ENCODE peak calls at places on chromosomes 5 and 9, in nine cellular contexts. X, B, Y, R, F, N, D, T and U are unnamed samples.

GRCh38 chr9:130984476-130984875 is 24.5 kb upstream of the LAMC3 start:
- DNase-seq in T (no peak), N (no peak), B (no peak), Y (no peak), X (no peak), F (no peak), R (no peak), D (no peak), U (no peak)

GRCh38 chr5:27908341-27908740 is 870.0 kb upstream of the CDH9 start:
- DNase-seq in Y (no peak), N (no peak), T (no peak), F (no peak), D (no peak), B (no peak), X (no peak), R (no peak), U (no peak)

GRCh38 chr5:176499273-176499672 is 37.9 kb downstream of the RNF44 start:
- DNase-seq in B (no peak), F (no peak), R (no peak), T (no peak), Y (no peak), X (no peak), D (no peak), N (no peak), U (no peak)

GRCh38 chr9:98010450-98010849 is 27.3 kb downstream of the ANP32B start:
- DNase-seq in T (peak), N (no peak), R (no peak), D (peak), Y (no peak), X (peak), B (no peak), F (no peak), U (no peak)

GRCh38 chr5:4541334-4541733 is 598.8 kb upstream of the ADAMTS16 start:
- DNase-seq in Y (no peak), B (no peak), X (no peak), R (no peak), N (no peak), T (no peak), D (no peak), F (no peak), U (no peak)

GRCh38 chr9:22813520-22813919 is 366.9 kb downstream of the DMRTA1 start:
- DNase-seq in R (no peak), Y (no peak), D (peak), T (peak), X (no peak), F (no peak), N (no peak), B (no peak), U (peak)

GRCh38 chr5:59745422-59745863 is 148.1 kb downstream of the PDE4D start:
- DNase-seq in T (peak), D (peak), Y (peak), R (no peak), F (peak), N (no peak), X (no peak), B (no peak), U (peak)

GRCh38 chr9:6931913-6932312 is 174.1 kb downstream of the KDM4C start:
- DNase-seq in T (peak), N (no peak), X (peak), B (no peak), D (peak), Y (peak), F (no peak), R (no peak), U (no peak)

GRCh38 chr5:137203011-137203632 is 296.0 kb downstream of the SPOCK1 start:
- DNase-seq in X (no peak), Y (no peak), N (no peak), B (no peak), R (no peak), D (no peak), T (no peak), F (no peak), U (no peak)

GRCh38 chr9:126722922-126723806 is 81.7 kb upstream of the ZBTB43 start:
- DNase-seq in D (no peak), N (no peak), Y (peak), R (no peak), B (peak), T (no peak), X (peak), F (no peak), U (no peak)

GRCh38 chr9:136137321-136138054 is 18.8 kb upstream of the TMEM250 start:
- DNase-seq in F (no peak), B (no peak), R (no peak), Y (no peak), N (no peak), D (no peak), T (no peak), X (no peak), U (no peak)

GRCh38 chr5:151270599-151270998 is 17.6 kb downstream of the GM2A start:
- DNase-seq in T (peak), N (no peak), F (no peak), Y (no peak), X (no peak), R (no peak), B (no peak), D (peak), U (no peak)

GRCh38 chr5:81698806-81699205 is 52.1 kb downstream of the SSBP2 start:
- DNase-seq in X (no peak), D (no peak), N (no peak), F (no peak), Y (no peak), R (no peak), T (no peak), B (no peak), U (no peak)

GRCh38 chr9:99859395-99859980 is 37.8 kb downstream of the NR4A3 start:
- DNase-seq in N (no peak), X (no peak), D (no peak), T (peak), R (no peak), F (no peak), Y (no peak), B (no peak), U (no peak)

GRCh38 chr9:126927419-126927818 is 12.8 kb downstream of the RALGPS1 start:
- DNase-seq in X (no peak), N (no peak), B (no peak), Y (no peak), R (no peak), F (no peak), D (no peak), T (no peak), U (no peak)

GRCh38 chr5:170097934-170098333 is 7.8 kb upstream of the FOXI1 start:
- DNase-seq in Y (no peak), X (peak), R (no peak), F (no peak), D (no peak), T (no peak), B (no peak), N (no peak), U (no peak)

GRCh38 chr5:175254155-175254554 is 189.8 kb downstream of the DRD1 start:
- DNase-seq in D (peak), B (no peak), R (no peak), F (no peak), Y (no peak), N (no peak), T (peak), X (no peak), U (no peak)

GRCh38 chr5:88140396-88140862 is 128.2 kb downstream of the TMEM161B start:
- DNase-seq in N (no peak), Y (no peak), T (no peak), X (no peak), D (no peak), F (no peak), R (peak), B (no peak), U (no peak)

GRCh38 chr5:3456121-3456681 is 139.4 kb upstream of the IRX1 start:
- DNase-seq in X (no peak), B (no peak), Y (no peak), R (no peak), D (no peak), N (no peak), F (no peak), T (no peak), U (no peak)

GRCh38 chr5:31408814-31409213 is 123.1 kb downstream of the DROSHA start:
- DNase-seq in B (no peak), X (no peak), Y (no peak), N (peak), D (peak), R (no peak), T (peak), F (no peak), U (no peak)

GRCh38 chr5:89849819-89850515 is 559.6 kb downstream of the CETN3 start:
- DNase-seq in X (no peak), T (peak), B (no peak), F (no peak), Y (no peak), D (peak), R (no peak), N (no peak), U (no peak)

GRCh38 chr5:179974946-179975712 is 67.4 kb upstream of the TBC1D9B start:
- DNase-seq in N (no peak), F (no peak), Y (no peak), D (no peak), X (peak), B (no peak), R (peak), T (peak), U (no peak)
- TF ChIP-seq CTCF in N (peak), F (no peak), Y (peak), D (peak), X (no peak), B (no peak), R (peak), T (peak), U (peak)

DNA sequence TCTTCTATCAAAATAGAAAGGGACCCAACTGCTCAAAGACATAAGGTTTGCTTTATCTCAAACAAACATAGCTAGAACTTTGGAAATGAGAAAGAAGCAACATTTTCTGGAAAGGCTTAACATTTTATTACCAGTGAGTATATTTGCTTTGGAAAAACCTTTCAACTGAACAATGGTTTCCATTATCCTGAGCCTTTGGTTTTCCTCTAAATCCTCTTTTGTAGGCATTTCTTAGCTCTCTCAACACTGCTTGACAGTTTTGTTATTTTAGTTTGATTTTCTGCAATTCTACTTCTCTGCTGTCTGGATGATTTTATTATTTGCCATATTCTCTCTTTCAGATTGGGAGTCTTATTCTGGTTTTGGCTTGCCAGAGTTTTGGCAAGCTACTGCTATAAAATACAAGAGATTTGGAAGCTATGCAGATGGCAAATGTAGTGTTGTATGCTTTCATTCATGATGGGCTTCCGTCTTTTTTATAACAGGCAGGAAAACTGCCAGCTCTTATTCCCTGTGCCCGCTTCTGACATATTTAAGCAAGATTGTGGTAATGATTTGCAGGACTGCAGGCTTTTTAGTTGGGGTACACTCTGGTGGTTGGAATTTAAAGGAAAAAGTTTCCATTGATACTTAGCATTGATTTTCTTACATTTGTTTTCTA is 734.8 kb downstream of the DTWD2 start:
- DNase-seq in Y (no peak), T (no peak), B (no peak), X (no peak), N (no peak), D (no peak), F (no peak), R (no peak), U (no peak)
- TF ChIP-seq CTCF in Y (no peak), T (no peak), B (no peak), X (no peak), N (no peak), D (no peak), F (no peak), R (no peak), U (no peak)

GRCh38 chr5:179908528-179908927 is 831 bp upstream of the TBC1D9B start:
- DNase-seq in Y (peak), R (no peak), N (no peak), F (no peak), X (no peak), B (no peak), T (no peak), D (no peak), U (no peak)
- TF ChIP-seq CTCF in Y (no peak), R (peak), N (peak), F (no peak), X (no peak), B (no peak), T (peak), D (peak), U (no peak)

DNA sequence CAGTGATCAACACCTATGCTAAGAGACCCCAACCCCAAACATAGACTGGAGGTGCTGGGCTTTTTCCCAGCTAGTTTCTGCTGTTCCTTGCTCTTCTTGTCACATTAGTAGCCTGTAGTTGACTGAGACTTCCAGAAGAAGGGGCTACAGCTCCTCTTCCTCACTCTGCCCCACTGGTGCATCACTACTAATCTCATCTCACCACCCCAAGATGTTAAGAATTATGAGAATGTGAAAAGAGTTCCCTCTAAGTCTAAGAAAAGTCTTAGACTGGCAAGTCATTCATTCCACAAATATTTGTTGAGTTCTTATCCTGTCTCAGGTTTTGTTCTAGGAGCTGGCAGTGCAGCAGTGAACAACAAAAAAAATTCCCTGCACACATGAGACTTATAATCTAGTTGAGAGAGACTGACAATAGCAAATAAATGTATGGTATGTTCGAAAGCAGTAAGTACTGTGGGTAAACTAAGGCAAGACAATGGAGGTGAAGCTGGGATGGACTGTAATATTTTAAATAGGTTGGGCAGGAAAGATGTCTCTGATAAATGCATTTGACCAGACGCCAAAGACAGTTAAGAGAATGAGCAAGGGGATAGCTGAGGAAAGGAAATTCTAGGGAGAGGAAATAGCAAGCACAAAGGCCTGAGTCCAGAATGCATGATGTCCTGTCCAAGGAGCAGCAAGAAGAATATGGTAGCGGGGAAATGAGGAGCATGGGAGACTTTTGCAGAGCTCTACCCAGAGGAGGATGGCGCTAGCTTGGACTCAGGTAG is 92.3 kb downstream of the PTCD2 start:
- DNase-seq in F (no peak), D (peak), R (no peak), X (no peak), T (peak), Y (no peak), N (no peak), B (no peak), U (no peak)
- TF ChIP-seq CTCF in F (no peak), D (peak), R (no peak), X (no peak), T (peak), Y (no peak), N (peak), B (no peak), U (peak)

GRCh38 chr5:7894860-7895259 is 25.9 kb downstream of the MTRR start:
- DNase-seq in X (no peak), N (no peak), D (no peak), B (no peak), Y (no peak), R (no peak), T (no peak), F (no peak), U (no peak)

GRCh38 chr5:7894439-7894838 is 25.5 kb downstream of the MTRR start:
- DNase-seq in F (no peak), N (no peak), Y (no peak), D (no peak), B (no peak), R (no peak), X (peak), T (no peak), U (no peak)

GRCh38 chr5:7902201-7902600 is 33.3 kb downstream of the MTRR start:
- DNase-seq in T (peak), N (no peak), F (no peak), Y (no peak), X (no peak), D (no peak), R (no peak), B (no peak), U (no peak)

GRCh38 chr5:7897014-7897600 is 28.2 kb downstream of the MTRR start:
- DNase-seq in D (peak), N (no peak), B (no peak), Y (no peak), R (no peak), T (peak), F (no peak), X (no peak), U (no peak)
- TF ChIP-seq CTCF in D (peak), N (peak), B (no peak), Y (no peak), R (no peak), T (peak), F (no peak), X (no peak), U (peak)

DNA sequence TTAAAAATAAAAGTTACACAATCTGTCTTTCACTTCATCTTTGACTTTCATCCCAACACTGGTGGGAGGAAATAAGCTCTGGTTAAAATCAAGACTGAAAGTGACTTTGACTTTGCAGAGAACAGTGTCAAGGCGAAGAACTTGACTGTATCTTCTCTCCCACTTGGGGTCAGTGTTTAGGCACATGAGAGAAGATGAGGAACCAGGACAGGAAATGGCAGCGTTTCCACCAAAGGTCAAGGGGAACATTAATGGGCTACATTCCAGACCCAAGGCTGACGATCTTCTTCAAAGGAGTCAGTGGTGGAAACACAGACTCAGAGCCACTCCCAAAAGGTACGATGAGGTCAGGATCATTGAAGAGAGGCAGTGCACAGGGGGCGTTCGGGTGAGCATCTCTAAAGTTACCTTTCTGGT is 409.5 kb downstream of the ARHGEF28 start:
- DNase-seq in N (no peak), F (no peak), T (peak), D (peak), X (peak), B (no peak), R (no peak), Y (no peak), U (peak)
- TF ChIP-seq CTCF in N (peak), F (no peak), T (peak), D (peak), X (peak), B (no peak), R (peak), Y (peak), U (peak)

DNA sequence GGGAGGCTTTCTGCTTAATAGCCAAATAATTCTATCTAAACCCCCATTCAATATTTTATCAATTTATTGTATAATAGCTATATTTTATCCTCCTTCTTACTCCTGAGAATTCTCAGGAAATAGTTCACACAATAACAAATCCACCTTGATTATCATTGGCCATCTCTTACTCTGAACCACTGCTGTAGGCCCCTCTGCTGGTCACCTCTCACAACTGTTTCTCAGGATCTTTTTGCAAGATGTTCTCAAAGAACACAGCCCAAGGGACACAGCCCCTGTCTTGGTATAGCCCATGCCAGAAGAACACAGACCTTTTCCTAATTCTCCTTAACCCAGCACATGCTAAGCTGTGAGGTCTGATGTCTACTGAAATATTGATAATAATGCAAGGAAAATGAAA is 74.9 kb upstream of the HTR4 start:
- DNase-seq in X (no peak), F (no peak), R (no peak), N (no peak), Y (no peak), B (no peak), T (no peak), D (no peak), U (no peak)
- TF ChIP-seq CTCF in X (no peak), F (no peak), R (no peak), N (peak), Y (no peak), B (no peak), T (no peak), D (peak), U (no peak)

GRCh38 chr5:94849821-94850736 is 231.6 kb downstream of the SLF1 start:
- DNase-seq in X (no peak), T (peak), N (peak), B (peak), R (no peak), D (peak), Y (no peak), F (no peak), U (peak)
- TF ChIP-seq CTCF in X (no peak), T (peak), N (peak), B (peak), R (peak), D (peak), Y (peak), F (no peak), U (peak)